ENCODE peak calls at places on chromosome 9, in seven cellular contexts. One of them, this sample, is unnamed. For H3K4me1, the result is how much of the 10 kb centered on the place peaks cover.

GRCh38 chr9:16191237-16191636 is 638.4 kb downstream of the CCDC171 start:
- DNase-seq in A549: no peak
- DNase-seq in IMR-90: peak
- DNase-seq in GM12878: no peak
- DNase-seq in stomach: no peak
- DNase-seq in esophagus squamous epithelium: no peak
- DNase-seq in HepG2: no peak
- DNase-seq in this sample: no peak

GRCh38 chr9:86368871-86369521 is 14.8 kb upstream of the TUT7 start:
- DNase-seq in A549: no peak
- DNase-seq in IMR-90: peak
- DNase-seq in GM12878: no peak
- DNase-seq in stomach: no peak
- DNase-seq in esophagus squamous epithelium: no peak
- DNase-seq in HepG2: peak
- DNase-seq in this sample: no peak

GRCh38 chr9:96159596-96159995 is 142.4 kb downstream of the HSD17B3 start:
- DNase-seq in A549: no peak
- DNase-seq in IMR-90: no peak
- DNase-seq in GM12878: no peak
- DNase-seq in stomach: no peak
- DNase-seq in esophagus squamous epithelium: no peak
- DNase-seq in HepG2: no peak
- DNase-seq in this sample: peak

GRCh38 chr9:136050266-136050705 is 44.8 kb downstream of the NACC2 start:
- DNase-seq in A549: no peak
- DNase-seq in IMR-90: no peak
- DNase-seq in GM12878: no peak
- DNase-seq in stomach: no peak
- DNase-seq in esophagus squamous epithelium: no peak
- DNase-seq in HepG2: no peak
- DNase-seq in this sample: no peak

GRCh38 chr9:121360975-121361374 is 9.1 kb downstream of the STOM start:
- DNase-seq in A549: no peak
- DNase-seq in IMR-90: peak
- DNase-seq in GM12878: no peak
- DNase-seq in stomach: no peak
- DNase-seq in esophagus squamous epithelium: no peak
- DNase-seq in HepG2: no peak
- DNase-seq in this sample: no peak

GRCh38 chr9:111962021-111962420 is 65.4 kb downstream of the UGCG start:
- DNase-seq in A549: no peak
- DNase-seq in IMR-90: no peak
- DNase-seq in GM12878: no peak
- DNase-seq in stomach: no peak
- DNase-seq in esophagus squamous epithelium: no peak
- DNase-seq in HepG2: no peak
- DNase-seq in this sample: peak

GRCh38 chr9:98997580-98997979 is 53.9 kb downstream of the COL15A1 start:
- DNase-seq in A549: no peak
- DNase-seq in IMR-90: peak
- DNase-seq in GM12878: no peak
- DNase-seq in stomach: no peak
- DNase-seq in esophagus squamous epithelium: no peak
- DNase-seq in HepG2: no peak
- DNase-seq in this sample: no peak

GRCh38 chr9:14769235-14769580 is 46.7 kb upstream of the CER1 start:
- DNase-seq in A549: no peak
- DNase-seq in IMR-90: peak
- DNase-seq in GM12878: no peak
- DNase-seq in stomach: no peak
- DNase-seq in esophagus squamous epithelium: no peak
- DNase-seq in HepG2: no peak
- DNase-seq in this sample: no peak

GRCh38 chr9:137670391-137671195 is 51.8 kb downstream of the EHMT1 start:
- DNase-seq in A549: no peak
- DNase-seq in IMR-90: no peak
- DNase-seq in GM12878: no peak
- DNase-seq in stomach: peak
- DNase-seq in esophagus squamous epithelium: no peak
- DNase-seq in HepG2: peak
- DNase-seq in this sample: peak

GRCh38 chr9:137672907-137673791 is 54.3 kb downstream of the EHMT1 start:
- DNase-seq in A549: peak
- DNase-seq in IMR-90: peak
- DNase-seq in GM12878: peak
- DNase-seq in stomach: peak
- DNase-seq in esophagus squamous epithelium: no peak
- DNase-seq in HepG2: peak
- DNase-seq in this sample: peak

GRCh38 chr9:137671196-137671538 is 52.4 kb downstream of the EHMT1 start:
- DNase-seq in A549: no peak
- DNase-seq in IMR-90: no peak
- DNase-seq in GM12878: no peak
- DNase-seq in stomach: no peak
- DNase-seq in esophagus squamous epithelium: no peak
- DNase-seq in HepG2: no peak
- DNase-seq in this sample: no peak

GRCh38 chr9:137673871-137674270 is 55.1 kb downstream of the EHMT1 start:
- DNase-seq in A549: no peak
- DNase-seq in IMR-90: no peak
- DNase-seq in GM12878: no peak
- DNase-seq in stomach: no peak
- DNase-seq in esophagus squamous epithelium: no peak
- DNase-seq in HepG2: no peak
- DNase-seq in this sample: no peak

GRCh38 chr9:137671721-137672120 is 52.9 kb downstream of the EHMT1 start:
- DNase-seq in A549: no peak
- DNase-seq in IMR-90: no peak
- DNase-seq in GM12878: no peak
- DNase-seq in stomach: no peak
- DNase-seq in esophagus squamous epithelium: no peak
- DNase-seq in HepG2: no peak
- DNase-seq in this sample: no peak
- TF ChIP-seq POLR2A in A549: no peak
- TF ChIP-seq POLR2A in IMR-90: no peak
- TF ChIP-seq POLR2A in GM12878: no peak
- TF ChIP-seq POLR2A in stomach: no peak
- TF ChIP-seq POLR2A in esophagus squamous epithelium: no peak
- TF ChIP-seq POLR2A in HepG2: no peak
- TF ChIP-seq POLR2A in this sample: no peak

GRCh38 chr9:3508531-3509374 is 17.0 kb downstream of the RFX3 start:
- DNase-seq in A549: no peak
- DNase-seq in IMR-90: peak
- DNase-seq in GM12878: no peak
- DNase-seq in stomach: no peak
- DNase-seq in esophagus squamous epithelium: no peak
- DNase-seq in HepG2: no peak
- DNase-seq in this sample: no peak
- H3K4me3 ChIP-seq in A549: peak
- H3K4me3 ChIP-seq in IMR-90: no peak
- H3K4me3 ChIP-seq in GM12878: peak
- H3K4me3 ChIP-seq in stomach: no peak
- H3K4me3 ChIP-seq in esophagus squamous epithelium: no peak
- H3K4me3 ChIP-seq in HepG2: no peak
- H3K4me3 ChIP-seq in this sample: no peak

DNA sequence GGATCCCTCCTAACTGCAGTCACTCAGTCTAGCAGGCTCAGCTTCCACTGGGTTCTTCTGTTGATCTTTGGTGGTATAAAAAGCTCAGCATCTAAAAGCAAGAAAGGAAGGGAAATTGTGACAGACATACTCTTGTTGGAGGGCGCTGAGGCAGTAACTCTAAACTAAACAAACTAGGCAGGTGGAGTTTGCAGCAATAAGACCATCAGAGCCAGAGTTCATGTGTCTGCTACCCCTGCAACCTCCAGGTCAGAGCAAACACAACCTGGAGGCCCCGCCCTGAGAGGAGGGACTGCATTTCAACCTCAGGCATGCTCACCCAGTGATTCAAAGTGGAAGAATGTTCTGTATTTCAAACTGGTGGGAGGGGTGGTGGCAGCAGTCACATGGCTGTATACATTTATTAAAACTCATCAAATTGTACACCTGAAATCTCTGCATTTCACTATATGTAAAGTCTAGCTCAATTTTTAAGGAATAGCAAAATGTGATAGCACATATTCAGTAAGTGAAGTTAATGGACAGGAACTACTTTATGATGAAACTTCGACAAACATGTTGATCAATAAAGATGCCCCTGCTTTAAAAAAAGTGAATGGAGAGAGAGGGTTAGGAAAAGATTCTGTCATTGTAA is 7.1 kb downstream of the ACTL7A start:
- DNase-seq in A549: peak
- DNase-seq in IMR-90: peak
- DNase-seq in GM12878: no peak
- DNase-seq in stomach: no peak
- DNase-seq in esophagus squamous epithelium: no peak
- DNase-seq in HepG2: peak
- DNase-seq in this sample: no peak
- H3K4me1 ChIP-seq in A549: under half
- H3K4me1 ChIP-seq in IMR-90: under half
- H3K4me1 ChIP-seq in GM12878: under half
- H3K4me1 ChIP-seq in stomach: under half
- H3K4me1 ChIP-seq in esophagus squamous epithelium: under half
- H3K4me1 ChIP-seq in HepG2: half or more
- H3K4me1 ChIP-seq in this sample: under half

DNA sequence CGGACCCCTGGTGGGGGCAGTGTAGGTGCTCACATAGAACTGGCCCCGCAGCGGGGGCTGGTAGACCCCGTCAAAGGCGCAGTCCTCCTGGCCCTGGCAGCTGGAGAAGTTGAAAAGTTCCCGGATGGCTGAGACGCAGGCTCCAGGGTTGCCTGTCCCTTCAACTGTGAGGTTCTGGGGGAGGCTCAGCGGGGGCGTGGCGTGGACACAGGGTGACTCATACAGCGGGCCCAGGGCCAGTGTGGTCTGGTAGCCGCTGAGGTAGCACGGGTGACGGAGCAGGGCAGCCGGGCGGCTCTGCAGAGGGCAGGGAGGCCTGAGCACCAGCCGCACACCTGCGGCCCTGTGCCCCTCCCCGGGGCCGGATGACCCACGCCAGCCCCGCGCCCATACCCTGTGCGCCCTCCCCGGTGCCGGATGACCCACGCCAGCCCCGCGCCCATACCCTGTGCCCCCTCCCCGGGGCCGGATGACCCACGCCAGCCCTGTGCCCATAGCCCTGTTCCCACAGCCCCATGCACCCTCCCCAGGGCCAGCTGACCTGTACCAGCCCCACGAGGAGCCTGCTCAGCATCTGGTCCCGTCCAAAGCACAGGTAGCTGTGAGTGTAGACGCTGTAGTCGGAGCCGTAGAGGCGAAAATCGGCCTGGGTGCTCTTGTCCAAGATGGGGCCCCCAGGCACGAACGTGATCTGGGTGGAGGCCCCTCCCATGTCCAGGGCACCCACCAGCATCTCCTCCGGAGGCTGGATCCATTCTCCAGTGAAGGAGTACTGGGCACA is 5.0 kb downstream of the ENTPD8 start:
- DNase-seq in A549: peak
- DNase-seq in IMR-90: peak
- DNase-seq in GM12878: no peak
- DNase-seq in stomach: peak
- DNase-seq in esophagus squamous epithelium: no peak
- DNase-seq in HepG2: peak
- DNase-seq in this sample: peak
- TF ChIP-seq POLR2A in A549: no peak
- TF ChIP-seq POLR2A in IMR-90: no peak
- TF ChIP-seq POLR2A in GM12878: no peak
- TF ChIP-seq POLR2A in stomach: no peak
- TF ChIP-seq POLR2A in esophagus squamous epithelium: no peak
- TF ChIP-seq POLR2A in HepG2: no peak
- TF ChIP-seq POLR2A in this sample: peak

DNA sequence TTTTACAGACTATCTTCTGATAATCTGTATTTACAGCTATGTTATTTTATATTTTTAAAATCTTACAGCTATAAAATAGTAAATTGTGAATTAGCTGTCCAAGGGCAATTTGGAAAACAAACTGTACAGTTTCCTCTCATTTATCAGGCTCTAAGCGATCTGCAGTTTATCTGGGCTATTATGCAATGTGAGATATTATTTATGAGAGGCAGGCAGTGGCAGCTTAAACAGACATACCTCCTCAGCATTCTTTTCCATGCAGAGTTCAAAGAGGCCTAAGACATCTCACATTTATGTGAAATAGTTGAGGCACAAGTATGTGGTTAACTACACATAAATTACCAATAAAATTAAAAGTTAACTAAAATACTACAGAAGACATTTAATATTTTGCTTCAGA is 10.2 kb downstream of the NIPSNAP3B start:
- DNase-seq in A549: no peak
- DNase-seq in IMR-90: no peak
- DNase-seq in GM12878: no peak
- DNase-seq in stomach: no peak
- DNase-seq in esophagus squamous epithelium: no peak
- DNase-seq in HepG2: no peak
- DNase-seq in this sample: no peak
- H3K4me3 ChIP-seq in A549: no peak
- H3K4me3 ChIP-seq in IMR-90: no peak
- H3K4me3 ChIP-seq in GM12878: peak
- H3K4me3 ChIP-seq in stomach: no peak
- H3K4me3 ChIP-seq in esophagus squamous epithelium: no peak
- H3K4me3 ChIP-seq in HepG2: no peak
- H3K4me3 ChIP-seq in this sample: no peak

DNA sequence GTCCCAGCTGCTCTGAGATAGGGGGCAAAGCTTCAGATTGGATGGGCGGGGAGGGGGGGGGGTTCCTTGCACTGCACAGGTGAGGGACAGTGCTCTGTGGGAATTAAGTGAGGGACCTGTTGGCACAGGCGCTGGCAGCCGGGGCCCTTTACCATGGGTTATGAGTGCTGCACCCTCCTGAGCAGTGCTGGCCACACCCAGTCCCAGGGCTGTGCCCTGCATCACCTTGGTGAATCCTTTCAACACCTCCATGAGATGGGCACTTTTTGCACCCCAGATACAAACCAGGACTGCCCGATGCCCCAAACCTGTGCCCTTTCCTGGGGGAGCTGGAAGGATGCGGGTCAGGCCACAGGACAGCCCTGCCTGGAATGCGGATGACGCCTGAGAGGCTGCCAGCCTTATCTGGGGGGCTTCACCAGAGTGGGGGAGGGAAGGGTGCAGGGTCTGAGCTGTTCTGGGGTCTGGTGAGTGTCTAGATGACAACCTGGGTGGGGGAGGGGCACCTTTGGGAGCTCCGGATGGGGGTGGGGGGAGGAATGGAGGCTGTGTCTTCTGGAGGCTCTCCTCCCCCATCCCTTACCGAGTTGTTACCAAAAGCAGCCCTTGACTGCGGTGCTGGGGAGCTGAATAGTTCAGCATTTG is 5.2 kb downstream of the CRB2 start:
- DNase-seq in A549: no peak
- DNase-seq in IMR-90: no peak
- DNase-seq in GM12878: no peak
- DNase-seq in stomach: no peak
- DNase-seq in esophagus squamous epithelium: no peak
- DNase-seq in HepG2: no peak
- DNase-seq in this sample: no peak
- H3K4me1 ChIP-seq in A549: under half
- H3K4me1 ChIP-seq in IMR-90: under half
- H3K4me1 ChIP-seq in GM12878: under half
- H3K4me1 ChIP-seq in stomach: under half
- H3K4me1 ChIP-seq in esophagus squamous epithelium: under half
- H3K4me1 ChIP-seq in HepG2: half or more
- H3K4me1 ChIP-seq in this sample: under half

GRCh38 chr9:34637356-34638137 is at the start of gene SIGMAR1:
- DNase-seq in A549: peak
- DNase-seq in IMR-90: peak
- DNase-seq in GM12878: peak
- DNase-seq in stomach: peak
- DNase-seq in esophagus squamous epithelium: peak
- DNase-seq in HepG2: peak
- DNase-seq in this sample: peak
- TF ChIP-seq POLR2A in A549: peak
- TF ChIP-seq POLR2A in IMR-90: no peak
- TF ChIP-seq POLR2A in GM12878: peak
- TF ChIP-seq POLR2A in stomach: no peak
- TF ChIP-seq POLR2A in esophagus squamous epithelium: peak
- TF ChIP-seq POLR2A in HepG2: peak
- TF ChIP-seq POLR2A in this sample: peak

This sample was measured in Peyer's patch.